ENCODE peak calls at places on chromosomes 2 and 18, in four cellular contexts. Z, D, I and N are unnamed samples.

GRCh38 chr2:61018319-61018750 is 280 bp upstream of the PUS10 start:
- DNase-seq in Z (no peak), D (no peak), I (no peak), N (no peak)

GRCh38 chr2:172109670-172110421 is 7.1 kb upstream of the DLX2 start:
- DNase-seq in D (no peak), Z (no peak), I (no peak), N (no peak)

GRCh38 chr2:167652401-167652800 is 595.0 kb downstream of the STK39 start:
- DNase-seq in D (no peak), Z (no peak), I (no peak), N (no peak)

GRCh38 chr18:75507636-75508035 is 80.1 kb upstream of the SMIM21 start:
- DNase-seq in D (no peak), Z (no peak), I (no peak), N (peak)

GRCh38 chr2:5777089-5777488 is 84.9 kb downstream of the SOX11 start:
- DNase-seq in D (peak), Z (no peak), I (no peak), N (no peak)

GRCh38 chr2:197710424-197711042 is 5.4 kb downstream of the MARS2 start:
- DNase-seq in I (no peak), Z (no peak), D (no peak), N (no peak)

GRCh38 chr2:147588191-147588590 is 256.6 kb upstream of the ACVR2A start:
- DNase-seq in Z (no peak), I (no peak), D (no peak), N (peak)

GRCh38 chr2:43129676-43130547 is 96.5 kb downstream of the ZFP36L2 start:
- DNase-seq in I (no peak), Z (no peak), D (no peak), N (peak)

GRCh38 chr2:181686566-181687185 is 6.4 kb upstream of the NEUROD1 start:
- DNase-seq in Z (no peak), D (no peak), I (no peak), N (no peak)